ENCODE peak calls at places on chromosomes 16 and 17, in six cellular contexts. One of them, this sample, is unnamed.

GRCh38 chr17:32861979-32862378 is 14.9 kb downstream of the MYO1D start:
- DNase-seq in HFF-Myc: no peak
- DNase-seq in GM23338: no peak
- DNase-seq in H7: no peak
- DNase-seq in AG20443: no peak
- DNase-seq in left lung: no peak
- DNase-seq in this sample: no peak

GRCh38 chr16:76653390-76654026 is 376.3 kb downstream of the CNTNAP4 start:
- DNase-seq in left lung: no peak
- DNase-seq in AG20443: peak
- DNase-seq in H7: no peak
- DNase-seq in GM23338: peak
- DNase-seq in HFF-Myc: peak
- DNase-seq in this sample: no peak

GRCh38 chr17:794876-795275 is 12.7 kb downstream of the MRM3 start:
- DNase-seq in HFF-Myc: no peak
- DNase-seq in left lung: peak
- DNase-seq in H7: peak
- DNase-seq in AG20443: peak
- DNase-seq in GM23338: peak
- DNase-seq in this sample: no peak

GRCh38 chr16:85391175-85391707 is 221.9 kb upstream of the GSE1 start:
- DNase-seq in AG20443: no peak
- DNase-seq in HFF-Myc: no peak
- DNase-seq in H7: no peak
- DNase-seq in GM23338: no peak
- DNase-seq in left lung: peak
- DNase-seq in this sample: no peak

GRCh38 chr16:67666032-67666537 is 465 bp downstream of the ENKD1 start:
- DNase-seq in HFF-Myc: no peak
- DNase-seq in AG20443: peak
- DNase-seq in H7: peak
- DNase-seq in GM23338: peak
- DNase-seq in left lung: no peak
- DNase-seq in this sample: no peak

GRCh38 chr17:55728833-55729232 is 6.2 kb upstream of the TMEM100 start:
- DNase-seq in GM23338: no peak
- DNase-seq in H7: no peak
- DNase-seq in HFF-Myc: no peak
- DNase-seq in left lung: no peak
- DNase-seq in AG20443: no peak
- DNase-seq in this sample: no peak

GRCh38 chr17:49388290-49388640 is 26.2 kb upstream of the ZNF652 start:
- DNase-seq in left lung: no peak
- DNase-seq in H7: no peak
- DNase-seq in HFF-Myc: no peak
- DNase-seq in AG20443: no peak
- DNase-seq in GM23338: no peak
- DNase-seq in this sample: peak

GRCh38 chr16:67443299-67443698 is 12.4 kb downstream of the HSD11B2 start:
- DNase-seq in GM23338: no peak
- DNase-seq in H7: no peak
- DNase-seq in HFF-Myc: no peak
- DNase-seq in AG20443: peak
- DNase-seq in left lung: no peak
- DNase-seq in this sample: no peak

GRCh38 chr16:56748191-56748590 is 18.3 kb downstream of the NUP93 start:
- DNase-seq in left lung: no peak
- DNase-seq in AG20443: no peak
- DNase-seq in H7: no peak
- DNase-seq in GM23338: no peak
- DNase-seq in HFF-Myc: no peak
- DNase-seq in this sample: no peak

GRCh38 chr16:69465083-69465721 is 40.8 kb downstream of the CYB5B start:
- DNase-seq in left lung: no peak
- DNase-seq in AG20443: no peak
- DNase-seq in GM23338: no peak
- DNase-seq in HFF-Myc: no peak
- DNase-seq in H7: no peak
- DNase-seq in this sample: peak

GRCh38 chr16:79146-80054 is 1.4 kb downstream of the MPG start:
- DNase-seq in left lung: no peak
- DNase-seq in AG20443: no peak
- DNase-seq in H7: no peak
- DNase-seq in HFF-Myc: no peak
- DNase-seq in GM23338: no peak
- DNase-seq in this sample: no peak

GRCh38 chr17:81401727-81402529 is 6.7 kb downstream of the BAHCC1 start:
- DNase-seq in GM23338: peak
- DNase-seq in H7: peak
- DNase-seq in AG20443: no peak
- DNase-seq in HFF-Myc: no peak
- DNase-seq in left lung: no peak
- DNase-seq in this sample: no peak

GRCh38 chr17:45857977-45858708 is 13.5 kb downstream of the SPPL2C start:
- DNase-seq in HFF-Myc: no peak
- DNase-seq in H7: peak
- DNase-seq in GM23338: peak
- DNase-seq in AG20443: no peak
- DNase-seq in left lung: no peak
- DNase-seq in this sample: no peak

GRCh38 chr17:42680331-42680808 is 1.3 kb downstream of the CCR10 start:
- DNase-seq in AG20443: no peak
- DNase-seq in H7: peak
- DNase-seq in left lung: no peak
- DNase-seq in GM23338: no peak
- DNase-seq in HFF-Myc: no peak
- DNase-seq in this sample: no peak

GRCh38 chr16:23580391-23580790 is 15.7 kb downstream of the NDUFAB1 start:
- DNase-seq in HFF-Myc: no peak
- DNase-seq in GM23338: no peak
- DNase-seq in AG20443: no peak
- DNase-seq in H7: no peak
- DNase-seq in left lung: no peak
- DNase-seq in this sample: no peak

GRCh38 chr17:82302991-82303943 is 14.1 kb downstream of the CD7 start:
- DNase-seq in GM23338: no peak
- DNase-seq in H7: peak
- DNase-seq in HFF-Myc: no peak
- DNase-seq in left lung: no peak
- DNase-seq in AG20443: no peak
- DNase-seq in this sample: no peak

GRCh38 chr16:84507011-84507982 is 2.8 kb upstream of the MEAK7 start:
- DNase-seq in GM23338: no peak
- DNase-seq in HFF-Myc: no peak
- DNase-seq in AG20443: no peak
- DNase-seq in left lung: peak
- DNase-seq in H7: no peak
- DNase-seq in this sample: no peak

GRCh38 chr16:590165-590874 is 454 bp downstream of the RAB40C start:
- DNase-seq in AG20443: peak
- DNase-seq in H7: no peak
- DNase-seq in GM23338: no peak
- DNase-seq in HFF-Myc: no peak
- DNase-seq in left lung: no peak
- DNase-seq in this sample: no peak

GRCh38 chr17:30921544-30922196 is at the start of gene ADAP2:
- DNase-seq in HFF-Myc: no peak
- DNase-seq in left lung: peak
- DNase-seq in GM23338: peak
- DNase-seq in H7: peak
- DNase-seq in AG20443: peak
- DNase-seq in this sample: no peak

GRCh38 chr17:45904886-45905285 is 10.5 kb downstream of the MAPT start:
- DNase-seq in HFF-Myc: no peak
- DNase-seq in left lung: no peak
- DNase-seq in GM23338: peak
- DNase-seq in AG20443: no peak
- DNase-seq in H7: no peak
- DNase-seq in this sample: no peak

GRCh38 chr16:1506494-1507213 is 13.5 kb downstream of the TELO2 start:
- DNase-seq in AG20443: no peak
- DNase-seq in left lung: no peak
- DNase-seq in HFF-Myc: no peak
- DNase-seq in GM23338: no peak
- DNase-seq in H7: no peak
- DNase-seq in this sample: no peak

GRCh38 chr17:62712011-62712615 is 84.6 kb downstream of the MRC2 start:
- DNase-seq in GM23338: no peak
- DNase-seq in left lung: no peak
- DNase-seq in H7: no peak
- DNase-seq in AG20443: no peak
- DNase-seq in HFF-Myc: no peak
- DNase-seq in this sample: no peak

GRCh38 chr17:19897901-19898300 is 30.2 kb upstream of the ULK2 start:
- DNase-seq in AG20443: peak
- DNase-seq in HFF-Myc: peak
- DNase-seq in GM23338: no peak
- DNase-seq in left lung: no peak
- DNase-seq in H7: no peak
- DNase-seq in this sample: no peak

GRCh38 chr17:10729334-10730193 is at the start of gene TMEM220:
- DNase-seq in AG20443: peak
- DNase-seq in GM23338: peak
- DNase-seq in HFF-Myc: no peak
- DNase-seq in H7: peak
- DNase-seq in left lung: peak
- DNase-seq in this sample: no peak

GRCh38 chr17:67212716-67213417 is 32.1 kb downstream of the HELZ start:
- DNase-seq in H7: no peak
- DNase-seq in GM23338: no peak
- DNase-seq in AG20443: peak
- DNase-seq in left lung: no peak
- DNase-seq in HFF-Myc: no peak
- DNase-seq in this sample: no peak

GRCh38 chr16:12339686-12340085 is 363.2 kb downstream of the SNX29 start:
- DNase-seq in GM23338: no peak
- DNase-seq in AG20443: peak
- DNase-seq in H7: no peak
- DNase-seq in left lung: no peak
- DNase-seq in HFF-Myc: no peak
- DNase-seq in this sample: no peak

GRCh38 chr17:47604268-47604927 is 45.3 kb upstream of the KPNB1 start:
- DNase-seq in GM23338: no peak
- DNase-seq in HFF-Myc: no peak
- DNase-seq in AG20443: no peak
- DNase-seq in H7: no peak
- DNase-seq in left lung: no peak
- DNase-seq in this sample: no peak

GRCh38 chr17:30701498-30701989 is 122.9 kb downstream of the CRLF3 start:
- DNase-seq in left lung: no peak
- DNase-seq in AG20443: no peak
- DNase-seq in HFF-Myc: no peak
- DNase-seq in H7: no peak
- DNase-seq in GM23338: no peak
- DNase-seq in this sample: no peak

GRCh38 chr16:47260496-47260895 is 116.8 kb upstream of the NETO2 start:
- DNase-seq in left lung: no peak
- DNase-seq in H7: no peak
- DNase-seq in AG20443: no peak
- DNase-seq in HFF-Myc: no peak
- DNase-seq in GM23338: no peak
- DNase-seq in this sample: no peak